ENCODE peak calls at places on chromosomes 11 and 22, in four cellular contexts. N is GM04504, R is activated T-cell treated with anti-CD3 and anti-CD28 coated beads for 1 hour, Y is amniotic stem cell. W is an unnamed sample.

GRCh38 chr11:554824-555499 is 5.6 kb downstream of the LMNTD2 start:
- DNase-seq in N (no peak), R (peak; percentile 75), Y (no peak), W (no peak)

GRCh38 chr11:57116654-57117053 is 65.1 kb upstream of the LRRC55 start:
- DNase-seq in N (no peak), R (no peak), Y (no peak), W (peak; percentile 18)

GRCh38 chr11:2202071-2202899 is 30.7 kb upstream of the TH start:
- DNase-seq in N (no peak), R (no peak), Y (no peak), W (no peak)

GRCh38 chr11:95877288-95877687 is 46.6 kb downstream of the MTMR2 start:
- DNase-seq in N (peak; percentile 95), R (no peak), Y (peak; percentile 87), W (peak; percentile 98)

GRCh38 chr11:30816959-30817880 is 231.1 kb upstream of the MPPED2 start:
- DNase-seq in N (no peak), R (no peak), Y (no peak), W (no peak)

GRCh38 chr22:38104084-38104483 is 6.4 kb downstream of the BAIAP2L2 start:
- DNase-seq in N (no peak), R (no peak), Y (no peak), W (no peak)

GRCh38 chr11:123351375-123351774 is 78.7 kb upstream of the GRAMD1B start:
- DNase-seq in N (no peak), R (no peak), Y (no peak), W (no peak)

GRCh38 chr11:102770191-102770590 is 10.2 kb downstream of the MMP10 start:
- DNase-seq in N (no peak), R (no peak), Y (no peak), W (no peak)

GRCh38 chr11:35748644-35749043 is 86.1 kb downstream of the TRIM44 start:
- DNase-seq in N (no peak), R (no peak), Y (no peak), W (no peak)

GRCh38 chr11:112776834-112777793 is 184.1 kb upstream of the NCAM1 start:
- DNase-seq in N (no peak), R (no peak), Y (no peak), W (no peak)

GRCh38 chr22:19499236-19499879 is 19.6 kb downstream of the CDC45 start:
- DNase-seq in N (no peak), R (no peak), Y (no peak), W (no peak)

GRCh38 chr22:22181515-22181959 is 63.0 kb upstream of the VPREB1 start:
- DNase-seq in N (no peak), R (no peak), Y (no peak), W (no peak)

GRCh38 chr11:416757-417621 is 2.2 kb upstream of the SIGIRR start:
- DNase-seq in N (no peak), R (peak; percentile 33), Y (no peak), W (no peak)

GRCh38 chr11:96744697-96745096 is 354.9 kb downstream of the JRKL start:
- DNase-seq in N (no peak), R (no peak), Y (no peak), W (peak; percentile 35)

GRCh38 chr11:72838691-72839305 is 24.6 kb downstream of the ATG16L2 start:
- DNase-seq in N (no peak), R (no peak), Y (no peak), W (no peak)

GRCh38 chr11:128725630-128726461 is 32.0 kb downstream of the FLI1 start:
- DNase-seq in N (no peak), R (peak; percentile 30), Y (no peak), W (no peak)

GRCh38 chr22:23060612-23061400 is 9.5 kb upstream of the GNAZ start:
- DNase-seq in N (no peak), R (no peak), Y (no peak), W (no peak)

GRCh38 chr11:57515332-57516060 is at the start of gene SLC43A1:
- DNase-seq in N (no peak), R (peak; percentile 12), Y (no peak), W (peak; percentile 38)

GRCh38 chr22:41047741-41048140 is 44.7 kb upstream of the EP300 start:
- DNase-seq in N (no peak), R (no peak), Y (no peak), W (no peak)

GRCh38 chr22:19896665-19897355 is 42.1 kb upstream of the GNB1L start:
- DNase-seq in N (no peak), R (no peak), Y (no peak), W (no peak)

GRCh38 chr11:84313830-84314359 is 1027.7 kb upstream of the CCDC90B start:
- DNase-seq in N (peak; percentile 12), R (no peak), Y (no peak), W (no peak)

GRCh38 chr11:3163241-3163981 is 1.7 kb downstream of the OSBPL5 start:
- DNase-seq in N (no peak), R (no peak), Y (no peak), W (no peak)

GRCh38 chr11:65651589-65652510 is 10.9 kb downstream of the RELA start:
- DNase-seq in N (peak; percentile 12), R (no peak), Y (no peak), W (no peak)